ENCODE peak calls at places on chromosomes 13 and 19, in ten cellular contexts. M is RWPE1; G is activated CD8-positive, alpha-beta memory T cell treated with anti-CD3 and anti-CD28 coated beads, Interleukin-2, amount 50 U/mL, for 4 hours; L is nephron progenitor cell; E is NCI-H345; D is AG10803; N is suprapubic skin; R is PC-9; H is stimulated activated CD4-positive, alpha-beta T cell treated with anti-CD3 and anti-CD28 coated beads, Interleukin-2, amount 100 ng/mL, for 24 hours; W is T-helper 17 cell. C is an unnamed sample.

GRCh38 chr13:30730526-30730925 is 4.8 kb upstream of the ALOX5AP start:
- DNase-seq in M (no peak), G (no peak), L (peak), E (no peak), D (no peak), N (no peak), R (no peak), H (no peak), W (no peak), C (peak)

GRCh38 chr13:51844862-51845573 is at the start of gene TMEM272:
- DNase-seq in M (peak), G (peak), L (peak), E (peak), D (no peak), N (no peak), R (peak), H (peak), W (peak), C (no peak)

GRCh38 chr19:33212024-33212772 is 13.5 kb downstream of the SLC7A10 start:
- DNase-seq in M (no peak), G (no peak), L (no peak), E (no peak), D (no peak), N (no peak), R (no peak), H (no peak), W (no peak), C (no peak)

GRCh38 chr13:110341445-110342247 is 34.6 kb downstream of the COL4A2 start:
- DNase-seq in M (no peak), G (no peak), L (no peak), E (no peak), D (no peak), N (no peak), R (no peak), H (no peak), W (no peak), C (peak)

GRCh38 chr19:10686661-10687517 is 14.3 kb upstream of the QTRT1 start:
- DNase-seq in M (no peak), G (no peak), L (no peak), E (no peak), D (no peak), N (no peak), R (no peak), H (no peak), W (no peak), C (no peak)

GRCh38 chr13:43573787-43574562 is 212.8 kb downstream of the ENOX1 start:
- DNase-seq in M (no peak), G (no peak), L (no peak), E (no peak), D (peak), N (no peak), R (no peak), H (no peak), W (no peak), C (no peak)

GRCh38 chr13:28657784-28658538 is 969 bp upstream of the POMP start:
- DNase-seq in M (no peak), G (no peak), L (no peak), E (no peak), D (peak), N (no peak), R (no peak), H (no peak), W (no peak), C (no peak)

GRCh38 chr13:23868521-23868920 is 20.7 kb downstream of the MIPEP start:
- DNase-seq in M (peak), G (no peak), L (no peak), E (no peak), D (peak), N (no peak), R (no peak), H (no peak), W (no peak), C (no peak)

GRCh38 chr19:15419413-15420025 is 731 bp upstream of the AKAP8L start:
- DNase-seq in M (no peak), G (no peak), L (no peak), E (no peak), D (peak), N (no peak), R (no peak), H (no peak), W (no peak), C (no peak)

GRCh38 chr19:1853295-1854031 is 5.2 kb upstream of the REXO1 start:
- DNase-seq in M (peak), G (peak), L (peak), E (no peak), D (peak), N (peak), R (peak), H (peak), W (peak), C (no peak)

GRCh38 chr13:19927117-19927734 is 31.3 kb upstream of the ZMYM2 start:
- DNase-seq in M (peak), G (no peak), L (no peak), E (no peak), D (peak), N (no peak), R (no peak), H (no peak), W (no peak), C (no peak)

GRCh38 chr13:64917566-64917965 is 2312.6 kb downstream of the PCDH9 start:
- DNase-seq in M (no peak), G (no peak), L (no peak), E (no peak), D (no peak), N (no peak), R (no peak), H (no peak), W (no peak), C (no peak)

GRCh38 chr13:34161829-34162544 is 344.0 kb downstream of the RFC3 start:
- DNase-seq in M (peak), G (no peak), L (no peak), E (peak), D (peak), N (no peak), R (no peak), H (no peak), W (no peak), C (no peak)

GRCh38 chr19:6514926-6515325 is 12.8 kb upstream of the TUBB4A start:
- DNase-seq in M (no peak), G (no peak), L (no peak), E (no peak), D (no peak), N (no peak), R (no peak), H (no peak), W (no peak), C (no peak)

GRCh38 chr13:48738261-48738755 is 84.6 kb downstream of the CYSLTR2 start:
- DNase-seq in M (no peak), G (no peak), L (no peak), E (peak), D (no peak), N (no peak), R (no peak), H (no peak), W (no peak), C (no peak)

GRCh38 chr13:111907341-111907880 is 159.5 kb upstream of the SOX1 start:
- DNase-seq in M (no peak), G (no peak), L (no peak), E (no peak), D (no peak), N (no peak), R (no peak), H (no peak), W (no peak), C (peak)

GRCh38 chr13:32415019-32415418 is 12.9 kb downstream of the N4BP2L1 start:
- DNase-seq in M (no peak), G (no peak), L (no peak), E (no peak), D (no peak), N (no peak), R (no peak), H (no peak), W (no peak), C (no peak)

GRCh38 chr19:54530866-54531265 is 28.2 kb downstream of the LAIR2 start:
- DNase-seq in M (no peak), G (no peak), L (no peak), E (no peak), D (no peak), N (no peak), R (no peak), H (no peak), W (no peak), C (no peak)

GRCh38 chr19:1173845-1174809 is at the start of gene SBNO2:
- DNase-seq in M (peak), G (peak), L (peak), E (peak), D (peak), N (peak), R (peak), H (peak), W (peak), C (peak)